ENCODE peak calls at places on chromosomes 11 and 22, in seven cellular contexts. Y is pancreas, A is upper lobe of right lung, C is GM23338, R is body of pancreas, N is HCT116, H is H1. X is an unnamed sample.
A peak's percentile ranks its signal among the peaks of the same experiment; 100 is the strongest.

GRCh38 chr22:40345271-40345670 is 1.0 kb upstream of the ADSL start:
- DNase-seq in Y (no peak), A (no peak), C (no peak), R (no peak), N (no peak), H (no peak), X (peak; percentile 39)

GRCh38 chr11:6238902-6239301 is at the start of gene CNGA4:
- DNase-seq in Y (no peak), A (no peak), C (no peak), R (no peak), N (no peak), H (no peak), X (no peak)

GRCh38 chr11:133901999-133902398 is 54.8 kb downstream of the IGSF9B start:
- DNase-seq in Y (no peak), A (no peak), C (no peak), R (no peak), N (no peak), H (peak; percentile 28), X (no peak)

GRCh38 chr22:29765905-29766631 is 739 bp downstream of the ZMAT5 start:
- DNase-seq in Y (no peak), A (no peak), C (no peak), R (no peak), N (no peak), H (no peak), X (no peak)

GRCh38 chr11:105045897-105046296 is 762 bp upstream of the CARD16 start:
- DNase-seq in Y (no peak), A (no peak), C (no peak), R (no peak), N (no peak), H (no peak), X (no peak)

GRCh38 chr11:112835556-112835955 is 125.7 kb upstream of the NCAM1 start:
- DNase-seq in Y (no peak), A (no peak), C (no peak), R (no peak), N (no peak), H (no peak), X (no peak)

GRCh38 chr22:25062378-25063095 is 110.0 kb downstream of the KIAA1671 start:
- DNase-seq in Y (no peak), A (no peak), C (no peak), R (no peak), N (no peak), H (no peak), X (no peak)

GRCh38 chr11:74276581-74276980 is 34.9 kb downstream of the P4HA3 start:
- DNase-seq in Y (no peak), A (no peak), C (no peak), R (no peak), N (no peak), H (no peak), X (no peak)

GRCh38 chr11:61706452-61707400 is 26.5 kb downstream of the DAGLA start:
- DNase-seq in Y (no peak), A (no peak), C (no peak), R (no peak), N (no peak), H (no peak), X (no peak)

GRCh38 chr11:32428665-32429293 is 6.6 kb downstream of the WT1 start:
- DNase-seq in Y (no peak), A (no peak), C (peak; percentile 18), R (no peak), N (no peak), H (no peak), X (no peak)

GRCh38 chr22:45756558-45756957 is 84.9 kb downstream of the ATXN10 start:
- DNase-seq in Y (no peak), A (no peak), C (no peak), R (no peak), N (no peak), H (no peak), X (no peak)

GRCh38 chr22:48712558-48712957 is 1115.1 kb downstream of the BRD1 start:
- DNase-seq in Y (no peak), A (peak; percentile 39), C (no peak), R (no peak), N (no peak), H (no peak), X (no peak)

GRCh38 chr11:75424396-75424795 is 8.6 kb downstream of the KLHL35 start:
- DNase-seq in Y (no peak), A (no peak), C (no peak), R (no peak), N (no peak), H (no peak), X (no peak)

GRCh38 chr11:94650756-94651155 is 83.6 kb downstream of the PIWIL4 start:
- DNase-seq in Y (no peak), A (peak; percentile 62), C (no peak), R (no peak), N (no peak), H (no peak), X (no peak)

GRCh38 chr22:19109198-19110063 is 12.8 kb downstream of the DGCR2 start:
- DNase-seq in Y (no peak), A (peak; percentile 49), C (no peak), R (peak; percentile 58), N (no peak), H (no peak), X (peak; percentile 68)

GRCh38 chr11:7977251-7977917 is 9.8 kb upstream of the EIF3F start:
- DNase-seq in Y (no peak), A (no peak), C (peak; percentile 50), R (no peak), N (no peak), H (no peak), X (peak; percentile 80)

GRCh38 chr11:3140291-3140603 is 24.9 kb downstream of the OSBPL5 start:
- DNase-seq in Y (no peak), A (no peak), C (no peak), R (no peak), N (no peak), H (no peak), X (no peak)

GRCh38 chr11:27720277-27720830 is 20.1 kb upstream of the BDNF start:
- DNase-seq in Y (peak; percentile 45), A (no peak), C (peak; percentile 96), R (no peak), N (no peak), H (peak; percentile 86), X (no peak)

GRCh38 chr11:114183041-114183511 is 113.1 kb upstream of the NNMT start:
- DNase-seq in Y (no peak), A (no peak), C (no peak), R (no peak), N (no peak), H (no peak), X (no peak)

GRCh38 chr11:8092587-8093424 is 11.8 kb downstream of the TUB start:
- DNase-seq in Y (peak; percentile 73), A (no peak), C (peak; percentile 92), R (peak; percentile 69), N (peak; percentile 56), H (peak; percentile 71), X (peak; percentile 17)

GRCh38 chr11:75233688-75234295 is 6.8 kb upstream of the TPBGL start:
- DNase-seq in Y (peak; percentile 32), A (no peak), C (peak; percentile 93), R (no peak), N (no peak), H (peak; percentile 72), X (peak; percentile 48)

GRCh38 chr11:2762031-2762380 is 62.2 kb upstream of the KCNQ1OT1 start:
- DNase-seq in Y (peak; percentile 1), A (no peak), C (no peak), R (peak; percentile 8), N (no peak), H (no peak), X (no peak)

GRCh38 chr22:36409911-36410756 is 22.4 kb upstream of the MYH9 start:
- DNase-seq in Y (peak; percentile 98), A (peak; percentile 96), C (peak; percentile 100), R (peak; percentile 98), N (peak; percentile 96), H (peak; percentile 90), X (peak; percentile 92)

GRCh38 chr11:102186836-102187235 is 76.6 kb downstream of the YAP1 start:
- DNase-seq in Y (no peak), A (no peak), C (peak; percentile 52), R (no peak), N (no peak), H (no peak), X (no peak)

DNA sequence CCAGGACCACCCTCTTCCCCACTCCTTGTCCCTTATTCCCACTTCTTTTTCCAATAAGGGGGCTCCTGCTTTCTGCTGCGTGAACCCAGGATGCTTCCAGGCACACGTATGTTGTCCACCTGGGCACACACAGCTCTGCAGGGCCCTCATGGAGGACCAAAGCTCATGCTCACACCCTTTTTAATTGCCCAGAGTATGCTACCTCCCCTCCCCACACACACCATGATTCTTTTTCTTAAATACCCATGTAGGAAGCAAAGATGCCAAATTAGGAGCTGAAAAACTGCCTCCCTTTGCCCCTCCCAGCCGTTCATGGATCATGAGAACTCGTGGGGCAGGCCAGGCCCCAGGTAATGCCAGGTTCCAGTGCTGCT is 5.1 kb downstream of the NECTIN1 start:
- DNase-seq in Y (no peak), A (no peak), C (no peak), R (no peak), N (no peak), H (no peak), X (no peak)
- H3K4me1 ChIP-seq in Y (peaks cover 18% of the 10 kb centered on the region), A (peaks cover 17% of the 10 kb centered on the region), C (peaks cover 56% of the 10 kb centered on the region), R (peaks cover 50% of the 10 kb centered on the region), N (peaks cover 15% of the 10 kb centered on the region), H (peaks cover 46% of the 10 kb centered on the region), X (peaks cover 28% of the 10 kb centered on the region)

DNA sequence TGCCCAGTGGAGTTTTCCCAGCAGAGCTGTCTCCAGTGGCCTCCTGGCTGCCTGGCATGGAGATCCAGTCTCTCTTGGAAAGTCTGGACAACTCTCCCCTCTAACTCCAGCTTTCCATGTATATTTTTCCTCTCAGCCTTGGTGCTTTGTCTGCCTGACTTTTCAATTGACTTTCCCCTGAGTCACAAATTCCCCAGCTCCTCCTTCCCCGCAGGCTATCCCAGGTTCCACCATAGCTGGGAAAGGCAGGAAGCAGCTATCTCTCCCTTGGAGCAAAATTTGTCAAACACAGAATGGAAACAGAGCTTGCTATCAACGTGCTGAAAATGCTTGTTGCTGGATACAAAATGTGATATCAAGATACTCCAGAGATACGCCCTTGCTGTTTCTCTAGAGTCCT is 384.8 kb downstream of the TMEM135 start:
- DNase-seq in Y (no peak), A (no peak), C (no peak), R (no peak), N (no peak), H (no peak), X (peak; percentile 81)
- H3K4me1 ChIP-seq in Y (no peaks in the 10 kb centered on the region), A (no peaks in the 10 kb centered on the region), C (no peaks in the 10 kb centered on the region), R (no peaks in the 10 kb centered on the region), N (no peaks in the 10 kb centered on the region), H (no peaks in the 10 kb centered on the region), X (peaks cover 9% of the 10 kb centered on the region)

DNA sequence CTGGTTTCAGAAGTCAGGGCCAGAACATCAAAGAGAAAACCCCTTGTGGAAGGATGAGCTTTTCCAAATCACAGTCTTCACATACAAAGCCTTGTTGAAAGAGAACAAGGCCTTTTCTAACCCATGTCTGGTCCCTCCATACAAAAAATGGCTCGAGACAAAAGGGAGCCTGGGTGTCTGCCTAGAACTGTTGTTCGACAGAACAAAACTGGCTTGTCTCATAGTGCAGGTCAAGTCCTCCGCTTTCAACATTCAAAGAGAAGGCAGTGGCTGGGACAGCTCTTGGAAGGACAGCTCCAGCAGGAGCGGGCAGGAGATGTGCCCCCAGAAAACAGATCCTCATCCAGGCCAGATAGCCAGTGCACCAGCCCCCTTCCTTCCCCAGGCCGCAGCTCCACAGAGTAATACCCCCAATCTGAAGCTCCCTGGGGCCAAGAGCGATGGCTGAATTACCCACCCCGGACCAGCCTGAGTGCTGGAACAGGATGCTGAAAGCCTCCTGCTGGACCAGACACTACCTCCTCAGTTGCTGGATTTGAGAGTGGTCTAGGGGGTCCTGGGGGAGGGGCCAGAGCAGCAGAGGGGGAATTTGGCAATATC is 27.6 kb downstream of the USH1C start:
- DNase-seq in Y (no peak), A (no peak), C (no peak), R (no peak), N (no peak), H (no peak), X (no peak)
- H3K4me1 ChIP-seq in Y (no peaks in the 10 kb centered on the region), A (no peaks in the 10 kb centered on the region), C (peaks cover 15% of the 10 kb centered on the region), R (no peaks in the 10 kb centered on the region), N (no peaks in the 10 kb centered on the region), H (peaks cover 6% of the 10 kb centered on the region), X (no peaks in the 10 kb centered on the region)

GRCh38 chr11:64762916-64763803 is 3.4 kb upstream of the PYGM start:
- DNase-seq in Y (no peak), A (peak; percentile 48), C (peak; percentile 65), R (no peak), N (no peak), H (peak; percentile 71), X (no peak)
- H3K4me1 ChIP-seq in Y (peaks cover 6% of the 10 kb centered on the region), A (peaks cover 19% of the 10 kb centered on the region), C (peaks cover 66% of the 10 kb centered on the region), R (peaks cover 9% of the 10 kb centered on the region), N (no peaks in the 10 kb centered on the region), H (peaks cover 77% of the 10 kb centered on the region), X (peaks cover 21% of the 10 kb centered on the region)

X was measured in foreskin keratinocyte.